ENCODE peak calls at places on chromosomes 13 and 19, in eight cellular contexts. D, Z, X, Y, U, R, N and H are unnamed samples.
A peak's percentile ranks its signal among the peaks of the same experiment; 100 is the strongest.

GRCh38 chr13:99572921-99573320 is 71.6 kb downstream of the TM9SF2 start:
- DNase-seq in D (no peak), Z (no peak), X (no peak), Y (no peak), U (no peak), R (no peak), N (no peak), H (no peak)

GRCh38 chr19:48480476-48481190 is 11.5 kb downstream of the CYTH2 start:
- DNase-seq in D (no peak), Z (no peak), X (no peak), Y (no peak), U (no peak), R (peak; percentile 42), N (no peak), H (no peak)

GRCh38 chr19:6890938-6891337 is 3.6 kb downstream of the ADGRE1 start:
- DNase-seq in D (no peak), Z (no peak), X (no peak), Y (no peak), U (no peak), R (no peak), N (no peak), H (no peak)

GRCh38 chr19:7562646-7563393 is 27.3 kb downstream of the PNPLA6 start:
- DNase-seq in D (peak; percentile 58), Z (no peak), X (no peak), Y (no peak), U (no peak), R (no peak), N (no peak), H (no peak)

GRCh38 chr19:51903192-51903591 is 1.6 kb downstream of the ZNF649 start:
- DNase-seq in D (no peak), Z (no peak), X (no peak), Y (no peak), U (no peak), R (no peak), N (no peak), H (no peak)

GRCh38 chr13:33286143-33286542 is 588 bp upstream of the STARD13 start:
- DNase-seq in D (no peak), Z (no peak), X (no peak), Y (no peak), U (no peak), R (no peak), N (no peak), H (no peak)

GRCh38 chr13:66693656-66694055 is 536.5 kb downstream of the PCDH9 start:
- DNase-seq in D (no peak), Z (no peak), X (no peak), Y (no peak), U (no peak), R (no peak), N (no peak), H (no peak)

GRCh38 chr13:88622362-88622973 is 951.3 kb downstream of the SLITRK5 start:
- DNase-seq in D (no peak), Z (no peak), X (no peak), Y (no peak), U (no peak), R (no peak), N (no peak), H (no peak)

GRCh38 chr13:43044720-43045301 is 21.4 kb downstream of the DNAJC15 start:
- DNase-seq in D (no peak), Z (no peak), X (no peak), Y (no peak), U (no peak), R (no peak), N (no peak), H (no peak)

GRCh38 chr19:35462476-35462953 is 14.5 kb downstream of the FFAR2 start:
- DNase-seq in D (no peak), Z (no peak), X (no peak), Y (no peak), U (no peak), R (peak; percentile 57), N (no peak), H (no peak)

GRCh38 chr19:46944918-46945628 is 74.6 kb upstream of the NPAS1 start:
- DNase-seq in D (no peak), Z (peak; percentile 51), X (no peak), Y (no peak), U (no peak), R (no peak), N (peak; percentile 86), H (peak; percentile 16)

GRCh38 chr19:14089662-14090508 is 666 bp downstream of the SAMD1 start:
- DNase-seq in D (peak; percentile 58), Z (peak; percentile 76), X (peak; percentile 15), Y (no peak), U (no peak), R (peak; percentile 38), N (peak; percentile 31), H (no peak)

GRCh38 chr13:75132800-75133695 is 348.9 kb downstream of the TBC1D4 start:
- DNase-seq in D (no peak), Z (no peak), X (no peak), Y (no peak), U (no peak), R (no peak), N (no peak), H (no peak)

GRCh38 chr13:95185851-95186250 is 115.4 kb downstream of the ABCC4 start:
- DNase-seq in D (no peak), Z (no peak), X (no peak), Y (no peak), U (no peak), R (peak; percentile 34), N (no peak), H (no peak)

GRCh38 chr19:3189702-3190469 is 4.2 kb downstream of the NCLN start:
- DNase-seq in D (no peak), Z (no peak), X (no peak), Y (no peak), U (no peak), R (no peak), N (no peak), H (no peak)

GRCh38 chr13:78160793-78161192 is 242.2 kb upstream of the EDNRB start:
- DNase-seq in D (peak; percentile 17), Z (no peak), X (no peak), Y (no peak), U (peak; percentile 17), R (no peak), N (no peak), H (no peak)

GRCh38 chr19:39599116-39599515 is 3.2 kb upstream of the LGALS13 start:
- DNase-seq in D (peak; percentile 24), Z (no peak), X (no peak), Y (no peak), U (no peak), R (no peak), N (no peak), H (no peak)

GRCh38 chr13:58992478-58993042 is 1171.2 kb downstream of the DIAPH3 start:
- DNase-seq in D (no peak), Z (no peak), X (no peak), Y (no peak), U (no peak), R (no peak), N (no peak), H (no peak)

GRCh38 chr13:99434258-99434788 is 66.9 kb upstream of the TM9SF2 start:
- DNase-seq in D (no peak), Z (no peak), X (no peak), Y (no peak), U (no peak), R (peak; percentile 80), N (no peak), H (no peak)

GRCh38 chr19:18408053-18408476 is 10.6 kb upstream of the LRRC25 start:
- DNase-seq in D (peak; percentile 41), Z (peak; percentile 75), X (no peak), Y (no peak), U (no peak), R (no peak), N (no peak), H (no peak)

GRCh38 chr19:14089412-14089661 is 1.2 kb downstream of the SAMD1 start:
- DNase-seq in D (peak; percentile 21), Z (no peak), X (no peak), Y (no peak), U (no peak), R (no peak), N (no peak), H (no peak)